ENCODE peak calls at places on chromosomes 5 and 9, in eight cellular contexts. I, Y, N, R, K, T, C and X are unnamed samples.
A peak's percentile ranks its signal among the peaks of the same experiment; 100 is the strongest.

GRCh38 chr5:32526815-32527214 is 58.5 kb upstream of the SUB1 start:
- DNase-seq in I (no peak), Y (no peak), N (no peak), R (no peak), K (no peak), T (no peak), C (no peak), X (no peak)

GRCh38 chr9:13388157-13388556 is 108.7 kb upstream of the MPDZ start:
- DNase-seq in I (no peak), Y (no peak), N (no peak), R (no peak), K (no peak), T (no peak), C (no peak), X (no peak)

GRCh38 chr9:83623634-83623991 is 670 bp downstream of the IDNK start:
- DNase-seq in I (no peak), Y (no peak), N (no peak), R (peak; percentile 7), K (no peak), T (no peak), C (no peak), X (no peak)

GRCh38 chr9:134307223-134307600 is 19.0 kb upstream of the RXRA start:
- DNase-seq in I (no peak), Y (no peak), N (no peak), R (no peak), K (no peak), T (no peak), C (no peak), X (no peak)

GRCh38 chr9:112086627-112087026 is 88.5 kb downstream of the SUSD1 start:
- DNase-seq in I (no peak), Y (no peak), N (no peak), R (no peak), K (no peak), T (no peak), C (no peak), X (no peak)

GRCh38 chr5:122942164-122942914 is 94.2 kb downstream of the PPIC start:
- DNase-seq in I (no peak), Y (no peak), N (peak; percentile 55), R (no peak), K (no peak), T (no peak), C (no peak), X (no peak)

GRCh38 chr5:140337880-140338279 is 8.5 kb downstream of the HBEGF start:
- DNase-seq in I (no peak), Y (no peak), N (no peak), R (no peak), K (no peak), T (no peak), C (no peak), X (no peak)

GRCh38 chr5:81749186-81749561 is 1.7 kb downstream of the SSBP2 start:
- DNase-seq in I (peak; percentile 22), Y (no peak), N (no peak), R (no peak), K (no peak), T (no peak), C (peak; percentile 4), X (no peak)

GRCh38 chr5:133247881-133248642 is 196.2 kb downstream of the HSPA4 start:
- DNase-seq in I (no peak), Y (no peak), N (no peak), R (no peak), K (peak; percentile 60), T (peak; percentile 38), C (peak; percentile 68), X (peak; percentile 52)

GRCh38 chr9:121634800-121635261 is 16.6 kb upstream of the DAB2IP start:
- DNase-seq in I (no peak), Y (no peak), N (no peak), R (no peak), K (peak; percentile 76), T (peak; percentile 50), C (peak; percentile 81), X (no peak)

GRCh38 chr9:99105152-99106043 is 485 bp downstream of the TGFBR1 start:
- DNase-seq in I (peak; percentile 29), Y (no peak), N (peak; percentile 40), R (peak; percentile 7), K (peak; percentile 79), T (peak; percentile 57), C (peak; percentile 65), X (peak; percentile 96)

GRCh38 chr9:116656977-116657376 is 30.1 kb upstream of the TRIM32 start:
- DNase-seq in I (no peak), Y (no peak), N (no peak), R (no peak), K (no peak), T (no peak), C (no peak), X (no peak)

GRCh38 chr9:121699271-121700164 is 48.1 kb downstream of the DAB2IP start:
- DNase-seq in I (peak; percentile 71), Y (peak; percentile 30), N (peak; percentile 17), R (peak; percentile 36), K (no peak), T (peak; percentile 40), C (no peak), X (peak; percentile 92)